ENCODE peak calls at places on chromosomes 7 and 10, in nine cellular contexts. One of them, this sample, is unnamed. For H3K4me1, the result is how much of the 10 kb centered on the place peaks cover.

GRCh38 chr7:106283831-106284515 is 810 bp downstream of the NAMPT start:
- DNase-seq in CD8-positive, alpha-beta T cell: peak
- DNase-seq in body of pancreas: peak
- DNase-seq in H9: no peak
- DNase-seq in A549: no peak
- DNase-seq in psoas muscle: peak
- DNase-seq in endothelial cell of umbilical vein: peak
- DNase-seq in uterus: peak
- DNase-seq in adrenal gland: peak
- DNase-seq in this sample: peak

GRCh38 chr7:84274029-84274638 is 79.5 kb upstream of the SEMA3A start:
- DNase-seq in CD8-positive, alpha-beta T cell: no peak
- DNase-seq in body of pancreas: no peak
- DNase-seq in H9: no peak
- DNase-seq in A549: no peak
- DNase-seq in psoas muscle: no peak
- DNase-seq in endothelial cell of umbilical vein: peak
- DNase-seq in uterus: no peak
- DNase-seq in adrenal gland: no peak
- DNase-seq in this sample: no peak

GRCh38 chr10:92857904-92858514 is 9.7 kb downstream of the EXOC6 start:
- DNase-seq in CD8-positive, alpha-beta T cell: no peak
- DNase-seq in body of pancreas: no peak
- DNase-seq in H9: no peak
- DNase-seq in A549: peak
- DNase-seq in psoas muscle: no peak
- DNase-seq in endothelial cell of umbilical vein: no peak
- DNase-seq in uterus: no peak
- DNase-seq in adrenal gland: no peak
- DNase-seq in this sample: no peak

GRCh38 chr10:29634764-29635625 is at the start of gene SVIL:
- DNase-seq in CD8-positive, alpha-beta T cell: no peak
- DNase-seq in body of pancreas: no peak
- DNase-seq in H9: peak
- DNase-seq in A549: no peak
- DNase-seq in psoas muscle: peak
- DNase-seq in endothelial cell of umbilical vein: peak
- DNase-seq in uterus: peak
- DNase-seq in adrenal gland: peak
- DNase-seq in this sample: peak

GRCh38 chr7:24659505-24659904 is 86.3 kb downstream of the PALS2 start:
- DNase-seq in CD8-positive, alpha-beta T cell: no peak
- DNase-seq in body of pancreas: no peak
- DNase-seq in H9: no peak
- DNase-seq in A549: no peak
- DNase-seq in psoas muscle: no peak
- DNase-seq in endothelial cell of umbilical vein: no peak
- DNase-seq in uterus: no peak
- DNase-seq in adrenal gland: no peak
- DNase-seq in this sample: no peak

GRCh38 chr10:123548779-123549178 is 117.4 kb upstream of the GPR26 start:
- DNase-seq in CD8-positive, alpha-beta T cell: no peak
- DNase-seq in body of pancreas: no peak
- DNase-seq in H9: no peak
- DNase-seq in A549: no peak
- DNase-seq in psoas muscle: no peak
- DNase-seq in endothelial cell of umbilical vein: no peak
- DNase-seq in uterus: no peak
- DNase-seq in adrenal gland: no peak
- DNase-seq in this sample: no peak

GRCh38 chr7:2093214-2093840 is 139.4 kb downstream of the MAD1L1 start:
- DNase-seq in CD8-positive, alpha-beta T cell: no peak
- DNase-seq in body of pancreas: no peak
- DNase-seq in H9: no peak
- DNase-seq in A549: no peak
- DNase-seq in psoas muscle: no peak
- DNase-seq in endothelial cell of umbilical vein: no peak
- DNase-seq in uterus: no peak
- DNase-seq in adrenal gland: no peak
- DNase-seq in this sample: no peak

GRCh38 chr7:138338361-138338760 is 121.7 kb upstream of the TRIM24 start:
- DNase-seq in CD8-positive, alpha-beta T cell: no peak
- DNase-seq in body of pancreas: peak
- DNase-seq in H9: no peak
- DNase-seq in A549: no peak
- DNase-seq in psoas muscle: peak
- DNase-seq in endothelial cell of umbilical vein: peak
- DNase-seq in uterus: peak
- DNase-seq in adrenal gland: peak
- DNase-seq in this sample: no peak

GRCh38 chr10:3783313-3783689 is 1.7 kb downstream of the KLF6 start:
- DNase-seq in CD8-positive, alpha-beta T cell: peak
- DNase-seq in body of pancreas: peak
- DNase-seq in H9: peak
- DNase-seq in A549: no peak
- DNase-seq in psoas muscle: peak
- DNase-seq in endothelial cell of umbilical vein: no peak
- DNase-seq in uterus: peak
- DNase-seq in adrenal gland: peak
- DNase-seq in this sample: peak

GRCh38 chr10:49562893-49563292 is 24.0 kb upstream of the ERCC6 start:
- DNase-seq in CD8-positive, alpha-beta T cell: no peak
- DNase-seq in body of pancreas: no peak
- DNase-seq in H9: no peak
- DNase-seq in A549: no peak
- DNase-seq in psoas muscle: no peak
- DNase-seq in endothelial cell of umbilical vein: no peak
- DNase-seq in uterus: no peak
- DNase-seq in adrenal gland: no peak
- DNase-seq in this sample: no peak

GRCh38 chr7:47803846-47804245 is 144.4 kb downstream of the PKD1L1 start:
- DNase-seq in CD8-positive, alpha-beta T cell: no peak
- DNase-seq in body of pancreas: no peak
- DNase-seq in H9: no peak
- DNase-seq in A549: no peak
- DNase-seq in psoas muscle: no peak
- DNase-seq in endothelial cell of umbilical vein: no peak
- DNase-seq in uterus: no peak
- DNase-seq in adrenal gland: no peak
- DNase-seq in this sample: no peak

GRCh38 chr10:62885656-62886461 is 69.7 kb upstream of the EGR2 start:
- DNase-seq in CD8-positive, alpha-beta T cell: no peak
- DNase-seq in body of pancreas: no peak
- DNase-seq in H9: no peak
- DNase-seq in A549: peak
- DNase-seq in psoas muscle: no peak
- DNase-seq in endothelial cell of umbilical vein: no peak
- DNase-seq in uterus: no peak
- DNase-seq in adrenal gland: no peak
- DNase-seq in this sample: no peak

GRCh38 chr7:36161996-36162395 is 8.9 kb downstream of the EEPD1 start:
- DNase-seq in CD8-positive, alpha-beta T cell: no peak
- DNase-seq in body of pancreas: no peak
- DNase-seq in H9: no peak
- DNase-seq in A549: no peak
- DNase-seq in psoas muscle: no peak
- DNase-seq in endothelial cell of umbilical vein: no peak
- DNase-seq in uterus: no peak
- DNase-seq in adrenal gland: no peak
- DNase-seq in this sample: no peak

GRCh38 chr7:109476409-109476808 is 906.7 kb downstream of the DNAJB9 start:
- DNase-seq in CD8-positive, alpha-beta T cell: no peak
- DNase-seq in body of pancreas: no peak
- DNase-seq in H9: no peak
- DNase-seq in A549: no peak
- DNase-seq in psoas muscle: no peak
- DNase-seq in endothelial cell of umbilical vein: no peak
- DNase-seq in uterus: no peak
- DNase-seq in adrenal gland: no peak
- DNase-seq in this sample: no peak

GRCh38 chr7:36871863-36872262 is 147.6 kb upstream of the AOAH start:
- DNase-seq in CD8-positive, alpha-beta T cell: no peak
- DNase-seq in body of pancreas: no peak
- DNase-seq in H9: no peak
- DNase-seq in A549: no peak
- DNase-seq in psoas muscle: no peak
- DNase-seq in endothelial cell of umbilical vein: peak
- DNase-seq in uterus: no peak
- DNase-seq in adrenal gland: no peak
- DNase-seq in this sample: no peak

GRCh38 chr10:99595770-99596465 is 24.3 kb downstream of the SLC25A28 start:
- DNase-seq in CD8-positive, alpha-beta T cell: no peak
- DNase-seq in body of pancreas: no peak
- DNase-seq in H9: peak
- DNase-seq in A549: no peak
- DNase-seq in psoas muscle: peak
- DNase-seq in endothelial cell of umbilical vein: no peak
- DNase-seq in uterus: no peak
- DNase-seq in adrenal gland: no peak
- DNase-seq in this sample: no peak

GRCh38 chr7:55140981-55141278 is 122.1 kb downstream of the EGFR start:
- DNase-seq in CD8-positive, alpha-beta T cell: no peak
- DNase-seq in body of pancreas: no peak
- DNase-seq in H9: no peak
- DNase-seq in A549: no peak
- DNase-seq in psoas muscle: no peak
- DNase-seq in endothelial cell of umbilical vein: no peak
- DNase-seq in uterus: no peak
- DNase-seq in adrenal gland: no peak
- DNase-seq in this sample: no peak

GRCh38 chr10:27448926-27449325 is 55.2 kb upstream of the RAB18 start:
- DNase-seq in CD8-positive, alpha-beta T cell: no peak
- DNase-seq in body of pancreas: no peak
- DNase-seq in H9: no peak
- DNase-seq in A549: no peak
- DNase-seq in psoas muscle: no peak
- DNase-seq in endothelial cell of umbilical vein: no peak
- DNase-seq in uterus: no peak
- DNase-seq in adrenal gland: no peak
- DNase-seq in this sample: no peak
- H3K27ac ChIP-seq in CD8-positive, alpha-beta T cell: no peak
- H3K27ac ChIP-seq in body of pancreas: no peak
- H3K27ac ChIP-seq in H9: no peak
- H3K27ac ChIP-seq in A549: no peak
- H3K27ac ChIP-seq in psoas muscle: no peak
- H3K27ac ChIP-seq in endothelial cell of umbilical vein: no peak
- H3K27ac ChIP-seq in uterus: no peak
- H3K27ac ChIP-seq in adrenal gland: no peak
- H3K27ac ChIP-seq in this sample: no peak

GRCh38 chr10:71939304-71939703 is 24.9 kb upstream of the CHST3 start:
- DNase-seq in CD8-positive, alpha-beta T cell: no peak
- DNase-seq in body of pancreas: no peak
- DNase-seq in H9: no peak
- DNase-seq in A549: no peak
- DNase-seq in psoas muscle: no peak
- DNase-seq in endothelial cell of umbilical vein: no peak
- DNase-seq in uterus: no peak
- DNase-seq in adrenal gland: no peak
- DNase-seq in this sample: no peak
- H3K4me1 ChIP-seq in CD8-positive, alpha-beta T cell: under half
- H3K4me1 ChIP-seq in body of pancreas: under half
- H3K4me1 ChIP-seq in H9: under half
- H3K4me1 ChIP-seq in A549: under half
- H3K4me1 ChIP-seq in psoas muscle: under half
- H3K4me1 ChIP-seq in endothelial cell of umbilical vein: under half
- H3K4me1 ChIP-seq in uterus: under half
- H3K4me1 ChIP-seq in adrenal gland: under half
- H3K4me1 ChIP-seq in this sample: under half

GRCh38 chr10:10552948-10553347 is 464.7 kb upstream of the CELF2 start:
- DNase-seq in CD8-positive, alpha-beta T cell: no peak
- DNase-seq in body of pancreas: no peak
- DNase-seq in H9: no peak
- DNase-seq in A549: no peak
- DNase-seq in psoas muscle: no peak
- DNase-seq in endothelial cell of umbilical vein: no peak
- DNase-seq in uterus: no peak
- DNase-seq in adrenal gland: no peak
- DNase-seq in this sample: no peak

GRCh38 chr10:10545771-10546170 is 471.9 kb upstream of the CELF2 start:
- DNase-seq in CD8-positive, alpha-beta T cell: no peak
- DNase-seq in body of pancreas: no peak
- DNase-seq in H9: no peak
- DNase-seq in A549: no peak
- DNase-seq in psoas muscle: no peak
- DNase-seq in endothelial cell of umbilical vein: no peak
- DNase-seq in uterus: no peak
- DNase-seq in adrenal gland: no peak
- DNase-seq in this sample: no peak

DNA sequence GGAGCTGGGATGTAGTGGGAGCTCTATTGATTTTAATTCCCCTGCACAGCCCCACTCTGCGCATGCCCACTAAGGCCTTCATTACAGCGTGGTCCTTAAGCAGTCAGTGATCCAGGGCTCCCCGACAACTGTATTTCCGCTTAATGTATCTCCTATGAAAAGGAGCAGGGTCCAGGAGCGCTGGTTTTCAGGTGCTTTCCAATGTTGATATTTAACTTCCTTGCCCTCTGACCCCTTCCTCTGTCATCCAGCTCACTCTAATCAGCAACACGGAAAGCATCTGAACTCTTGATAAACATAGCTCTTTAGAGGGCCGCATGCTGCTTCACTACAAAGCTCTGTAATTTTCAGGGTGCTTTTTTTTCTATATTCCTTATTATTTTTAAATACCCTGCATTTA is 466.1 kb upstream of the CELF2 start:
- DNase-seq in CD8-positive, alpha-beta T cell: no peak
- DNase-seq in body of pancreas: no peak
- DNase-seq in H9: no peak
- DNase-seq in A549: no peak
- DNase-seq in psoas muscle: no peak
- DNase-seq in endothelial cell of umbilical vein: no peak
- DNase-seq in uterus: no peak
- DNase-seq in adrenal gland: no peak
- DNase-seq in this sample: no peak
- H3K27ac ChIP-seq in CD8-positive, alpha-beta T cell: no peak
- H3K27ac ChIP-seq in body of pancreas: no peak
- H3K27ac ChIP-seq in H9: no peak
- H3K27ac ChIP-seq in A549: no peak
- H3K27ac ChIP-seq in psoas muscle: no peak
- H3K27ac ChIP-seq in endothelial cell of umbilical vein: no peak
- H3K27ac ChIP-seq in uterus: no peak
- H3K27ac ChIP-seq in adrenal gland: no peak
- H3K27ac ChIP-seq in this sample: no peak

DNA sequence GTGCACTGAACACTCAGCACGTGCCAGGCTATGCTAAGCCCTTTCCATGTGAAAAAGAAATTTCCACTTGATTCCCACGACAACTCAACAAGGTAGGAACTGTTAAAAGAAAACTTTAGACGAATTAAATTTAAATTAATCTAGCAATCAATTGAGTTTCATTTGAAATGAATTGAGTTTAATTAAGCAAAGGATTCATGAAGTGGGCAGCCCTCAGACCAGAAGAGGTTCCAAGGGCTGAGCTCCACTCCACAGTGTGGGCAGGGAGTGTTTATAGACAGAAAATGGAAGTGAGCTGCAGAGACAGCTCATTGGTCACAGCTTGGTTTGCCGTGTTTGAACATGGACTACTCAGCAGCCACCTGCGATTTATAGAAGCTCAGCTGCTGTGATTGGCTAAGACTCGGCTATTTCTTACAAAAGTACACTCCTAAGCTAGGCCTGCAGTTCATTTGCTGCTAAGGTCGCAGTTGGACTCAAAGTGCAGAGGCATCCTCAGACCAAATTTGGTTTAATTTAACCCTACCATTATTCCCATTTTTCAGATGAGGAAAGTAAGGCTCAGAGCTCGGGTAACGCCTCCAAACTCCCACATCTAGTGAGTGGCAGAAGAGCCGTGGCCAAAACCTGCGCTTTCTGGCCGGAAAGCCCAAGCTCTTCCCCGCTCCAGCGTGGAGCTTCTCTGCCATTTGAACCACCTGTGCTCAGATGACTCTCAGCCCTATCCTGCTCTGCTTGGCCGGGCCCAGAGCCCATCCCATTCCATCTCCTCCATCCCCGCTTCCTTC is 24.9 kb downstream of the CALML3 start:
- DNase-seq in CD8-positive, alpha-beta T cell: no peak
- DNase-seq in body of pancreas: no peak
- DNase-seq in H9: no peak
- DNase-seq in A549: no peak
- DNase-seq in psoas muscle: peak
- DNase-seq in endothelial cell of umbilical vein: no peak
- DNase-seq in uterus: no peak
- DNase-seq in adrenal gland: no peak
- DNase-seq in this sample: peak
- H3K4me1 ChIP-seq in CD8-positive, alpha-beta T cell: under half
- H3K4me1 ChIP-seq in body of pancreas: half or more
- H3K4me1 ChIP-seq in H9: under half
- H3K4me1 ChIP-seq in A549: half or more
- H3K4me1 ChIP-seq in psoas muscle: under half
- H3K4me1 ChIP-seq in endothelial cell of umbilical vein: half or more
- H3K4me1 ChIP-seq in uterus: under half
- H3K4me1 ChIP-seq in adrenal gland: under half
- H3K4me1 ChIP-seq in this sample: under half

This sample was measured in aorta.